ENCODE peak calls at places on chromosomes 13 and 19, in eight cellular contexts. A is neural progenitor cell, P is astrocyte, I is mammary epithelial cell, G is mesendoderm, U is endothelial cell of umbilical vein, Q is endodermal cell, Z is Karpas-422. S is an unnamed sample.

GRCh38 chr19:8922591-8922990 is 87.6 kb downstream of the MUC16 start:
- DNase-seq in P (no peak), U (no peak), I (no peak), A (no peak), Q (peak; percentile 88), Z (no peak), G (no peak), S (no peak)

GRCh38 chr13:20938302-20938701 is 35.8 kb upstream of the XPO4 start:
- DNase-seq in Q (no peak), I (no peak), U (no peak), Z (no peak), A (no peak), P (no peak), G (peak; percentile 20), S (no peak)

GRCh38 chr19:17841810-17842662 is 5.7 kb downstream of the JAK3 start:
- DNase-seq in I (peak; percentile 46), Q (peak; percentile 100), Z (peak; percentile 79), U (peak; percentile 72), G (peak; percentile 98), A (peak; percentile 97), P (peak; percentile 49), S (peak; percentile 95)

GRCh38 chr19:38545596-38545995 is 72.2 kb downstream of the MAP4K1 start:
- DNase-seq in P (no peak), Z (no peak), G (no peak), Q (no peak), A (no peak), U (no peak), I (no peak), S (no peak)

GRCh38 chr19:53101518-53101917 is 1.7 kb downstream of the ZNF160 start:
- DNase-seq in I (peak; percentile 9), Z (peak; percentile 52), G (peak; percentile 41), U (no peak), Q (no peak), P (no peak), A (no peak), S (no peak)

GRCh38 chr19:35612224-35612558 is 344 bp upstream of the HAUS5 start:
- DNase-seq in I (no peak), Z (no peak), U (no peak), A (no peak), P (no peak), Q (no peak), G (no peak), S (no peak)

GRCh38 chr19:51327066-51327985 is 14.6 kb downstream of the VSIG10L start:
- DNase-seq in A (peak; percentile 84), I (peak; percentile 31), U (peak; percentile 30), G (peak; percentile 82), Z (no peak), P (no peak), Q (peak; percentile 95), S (peak; percentile 48)

GRCh38 chr19:7962644-7963268 is 19.3 kb upstream of the TIMM44 start:
- DNase-seq in P (no peak), A (no peak), G (no peak), I (no peak), Q (no peak), U (no peak), Z (no peak), S (no peak)

GRCh38 chr13:73677041-73677589 is 457.1 kb downstream of the KLF12 start:
- DNase-seq in P (peak; percentile 80), Q (no peak), G (peak; percentile 69), I (peak; percentile 95), Z (no peak), A (no peak), U (peak; percentile 90), S (no peak)

GRCh38 chr19:39070888-39071287 is 13.3 kb upstream of the ACP7 start:
- DNase-seq in G (peak; percentile 25), U (no peak), Q (no peak), I (no peak), A (no peak), Z (no peak), P (peak; percentile 15), S (no peak)

GRCh38 chr19:50695251-50696064 is 24.1 kb downstream of the SHANK1 start:
- DNase-seq in P (no peak), I (no peak), Z (no peak), U (no peak), Q (peak; percentile 80), G (no peak), A (peak; percentile 85), S (no peak)

GRCh38 chr19:43610493-43610892 is 1.4 kb upstream of the SRRM5 start:
- DNase-seq in I (no peak), G (peak; percentile 57), U (no peak), Q (peak; percentile 76), P (no peak), A (no peak), Z (no peak), S (no peak)

GRCh38 chr19:8265872-8266271 is 42.3 kb downstream of the CD320 start:
- DNase-seq in A (no peak), I (no peak), G (no peak), Q (no peak), P (no peak), Z (no peak), U (no peak), S (no peak)

GRCh38 chr19:32041681-32042292 is 303.6 kb upstream of the ZNF507 start:
- DNase-seq in Z (peak; percentile 64), G (peak; percentile 48), Q (peak; percentile 76), I (peak; percentile 29), A (peak; percentile 77), U (no peak), P (no peak), S (peak; percentile 11)

GRCh38 chr13:61029064-61029463 is 386.6 kb downstream of the PCDH20 start:
- DNase-seq in I (no peak), G (peak; percentile 76), A (no peak), P (no peak), U (no peak), Z (no peak), Q (peak; percentile 83), S (peak; percentile 5)

GRCh38 chr19:39390460-39390758 is 497 bp downstream of the PAF1 start:
- DNase-seq in I (peak; percentile 78), U (no peak), G (no peak), P (peak; percentile 52), A (no peak), Z (no peak), Q (no peak), S (no peak)

DNA sequence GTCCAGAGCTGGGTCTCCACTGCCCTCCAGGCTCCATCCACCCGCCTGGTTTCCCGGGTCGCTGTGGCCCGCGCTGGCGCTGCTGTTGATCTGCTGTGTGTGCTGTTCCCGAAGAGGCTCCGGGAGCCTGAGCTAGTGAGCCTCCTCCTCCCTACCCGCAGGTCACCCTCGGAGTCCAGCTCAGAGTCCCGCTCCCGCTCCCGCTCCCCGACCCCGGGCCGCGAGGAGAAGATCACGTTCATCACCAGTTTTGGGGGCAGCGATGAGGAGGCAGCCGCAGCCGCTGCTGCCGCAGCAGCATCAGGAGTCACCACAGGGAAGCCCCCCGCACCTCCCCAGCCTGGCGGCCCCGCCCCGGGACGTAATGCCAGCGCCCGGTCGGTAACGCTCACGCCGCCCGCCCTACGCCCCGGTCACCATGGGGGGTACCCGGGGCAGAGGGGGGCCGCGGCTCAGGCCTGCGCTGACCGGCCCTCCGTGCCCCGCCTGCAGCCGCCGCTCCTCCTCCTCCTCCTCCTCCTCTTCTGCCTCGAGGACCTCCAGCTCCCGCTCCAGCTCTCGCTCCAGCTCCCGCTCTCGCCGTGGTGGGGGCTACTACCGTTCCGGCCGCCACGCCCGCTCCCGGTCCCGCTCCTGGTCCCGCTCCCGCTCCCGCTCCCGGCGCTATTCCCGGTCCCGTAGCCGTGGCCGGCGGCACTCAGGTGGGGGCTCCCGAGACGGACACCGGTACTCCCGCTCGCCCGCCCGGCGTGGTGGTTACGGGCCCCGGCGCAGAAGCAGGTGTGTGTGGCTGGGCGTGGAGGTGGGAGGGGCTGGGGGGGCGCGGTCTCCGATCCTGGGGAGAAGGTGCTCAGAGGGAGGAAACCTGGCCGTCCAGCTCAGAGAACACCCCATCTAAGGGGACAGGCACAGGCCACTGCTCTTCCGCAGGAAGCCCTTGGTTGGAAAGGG is 12.2 kb downstream of the ZNF296 start:
- DNase-seq in Z (no peak), U (no peak), A (no peak), P (no peak), G (no peak), I (no peak), Q (no peak), S (no peak)
- H3K36me3 ChIP-seq in Z (peaks cover 29% of the 10 kb centered on the region), U (peaks cover 60% of the 10 kb centered on the region), A (peaks cover 5% of the 10 kb centered on the region), P (peaks cover 24% of the 10 kb centered on the region), G (peaks cover 28% of the 10 kb centered on the region), I (peaks cover 15% of the 10 kb centered on the region), Q (peaks cover 58% of the 10 kb centered on the region), S (peaks cover 82% of the 10 kb centered on the region)

GRCh38 chr13:46181799-46182490 is at the start of gene LCP1:
- DNase-seq in G (peak; percentile 62), Z (peak; percentile 97), A (no peak), P (no peak), I (peak; percentile 10), U (no peak), Q (peak; percentile 47), S (no peak)

GRCh38 chr13:46183018-46183940 is 1.3 kb upstream of the LCP1 start:
- DNase-seq in P (no peak), G (no peak), I (no peak), Q (no peak), Z (peak; percentile 65), A (no peak), U (no peak), S (no peak)

GRCh38 chr13:46184277-46184699 is 2.3 kb upstream of the LCP1 start:
- DNase-seq in I (no peak), P (no peak), A (peak; percentile 66), Q (peak; percentile 84), U (peak; percentile 18), G (peak; percentile 60), Z (peak; percentile 92), S (peak; percentile 38)

GRCh38 chr13:46180393-46180792 is 1.6 kb downstream of the LCP1 start:
- DNase-seq in U (no peak), P (no peak), Z (peak; percentile 62), A (no peak), Q (no peak), G (no peak), I (no peak), S (no peak)

GRCh38 chr13:46182491-46182877 is 507 bp upstream of the LCP1 start:
- DNase-seq in A (no peak), G (no peak), I (no peak), Z (no peak), P (no peak), Q (no peak), U (no peak), S (no peak)
- H3K9ac ChIP-seq in A (no peak overlapping the region), G (no peak overlapping the region), I (no peak overlapping the region), Z (peak overlapping the region; percentile 80), P (no peak overlapping the region), Q (no peak overlapping the region), U (no peak overlapping the region), S (no peak overlapping the region)

GRCh38 chr19:15109768-15110417 is 2.7 kb downstream of the SYDE1 start:
- DNase-seq in P (no peak), Z (no peak), A (no peak), G (no peak), U (no peak), Q (no peak), I (no peak), S (no peak)
- H3K36me3 ChIP-seq in P (peaks cover 26% of the 10 kb centered on the region), Z (no peaks in the 10 kb centered on the region), A (peaks cover 3% of the 10 kb centered on the region), G (peaks cover 3% of the 10 kb centered on the region), U (peaks cover 38% of the 10 kb centered on the region), Q (peaks cover 35% of the 10 kb centered on the region), I (peaks cover 6% of the 10 kb centered on the region), S (peaks cover 66% of the 10 kb centered on the region)

DNA sequence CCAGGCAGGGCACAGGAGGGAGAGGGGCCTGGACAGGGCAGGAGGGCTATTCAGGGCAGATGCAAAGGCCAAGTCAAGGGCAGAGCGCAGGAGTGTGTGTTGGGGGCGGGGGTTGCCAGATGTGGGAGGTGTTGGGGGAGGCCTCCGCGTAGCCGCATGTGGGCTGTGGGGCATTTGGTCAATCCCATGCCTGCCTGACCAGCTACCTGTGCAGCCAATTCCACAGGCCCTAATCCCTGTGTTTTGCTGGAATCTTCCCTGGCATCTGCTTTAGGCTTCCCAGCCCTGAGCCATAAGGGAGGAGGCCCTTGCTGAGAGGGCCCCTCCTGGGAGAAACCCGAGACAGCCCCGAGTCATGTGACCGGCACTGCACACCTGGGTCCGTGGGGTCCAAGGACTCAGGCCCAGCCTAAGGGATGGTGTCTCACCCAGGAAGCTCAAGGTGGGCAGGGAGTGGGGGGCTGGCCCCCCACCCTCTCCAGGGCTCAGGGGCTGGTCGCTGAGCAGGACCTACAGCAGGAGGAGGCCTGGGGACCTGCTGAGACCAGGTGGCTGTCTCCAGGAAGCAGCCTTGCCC is 20.3 kb downstream of the RFX1 start:
- DNase-seq in I (no peak), Q (no peak), Z (peak; percentile 92), P (no peak), U (no peak), G (peak; percentile 37), A (no peak), S (no peak)
- H3K9ac ChIP-seq in I (no peak overlapping the region), Q (no peak overlapping the region), Z (peak overlapping the region; percentile 85), P (no peak overlapping the region), U (peak overlapping the region; percentile 65), G (peak overlapping the region; percentile 6), A (no peak overlapping the region), S (peak overlapping the region; percentile 81)